ENCODE peak calls at places on chromosomes 13 and 19, in four cellular contexts. J is AML-193; F is effector memory CD4-positive, alpha-beta T cell; A is DMS53. G is an unnamed sample.

GRCh38 chr19:49064029-49064629 is 489 bp downstream of the NTF4 start:
- DNase-seq in A (no peak), J (no peak), F (no peak), G (peak; percentile 45)

GRCh38 chr13:40559915-40560314 is 106.5 kb downstream of the FOXO1 start:
- DNase-seq in J (no peak), F (no peak), A (no peak), G (no peak)

GRCh38 chr19:51821921-51822716 is 27.2 kb downstream of the FPR3 start:
- DNase-seq in J (peak; percentile 98), A (no peak), F (no peak), G (no peak)

GRCh38 chr13:109610517-109610916 is 175.9 kb downstream of the IRS2 start:
- DNase-seq in F (peak; percentile 15), A (peak; percentile 5), J (peak; percentile 70), G (peak; percentile 32)

GRCh38 chr19:3893509-3894179 is 13.2 kb downstream of the ATCAY start:
- DNase-seq in J (no peak), F (no peak), A (peak; percentile 32), G (no peak)

GRCh38 chr13:76286178-76286577 is 600.0 kb downstream of the KCTD12 start:
- DNase-seq in J (no peak), F (no peak), A (no peak), G (no peak)

GRCh38 chr13:106100261-106100919 is 435.1 kb downstream of the EFNB2 start:
- DNase-seq in J (no peak), F (no peak), A (no peak), G (no peak)

GRCh38 chr13:37058801-37059135 is 720 bp downstream of the SUPT20H start:
- DNase-seq in F (no peak), J (no peak), A (no peak), G (no peak)

GRCh38 chr19:4391701-4392543 is 8.4 kb downstream of the SH3GL1 start:
- DNase-seq in J (no peak), F (no peak), A (no peak), G (no peak)

GRCh38 chr13:112873851-112874750 is 94.9 kb upstream of the MCF2L start:
- DNase-seq in F (no peak), A (peak; percentile 65), J (peak; percentile 39), G (peak; percentile 77)

GRCh38 chr19:40954573-40954972 is 36.5 kb upstream of the CYP2B6 start:
- DNase-seq in F (no peak), J (no peak), A (no peak), G (no peak)

GRCh38 chr13:83884141-83884540 is 1.9 kb upstream of the SLITRK1 start:
- DNase-seq in J (no peak), F (no peak), A (no peak), G (no peak)

GRCh38 chr19:719081-719512 is 10.4 kb downstream of the PALM start:
- DNase-seq in F (no peak), J (no peak), A (no peak), G (no peak)

GRCh38 chr13:70310720-70311119 is 202.5 kb upstream of the KLHL1 start:
- DNase-seq in F (no peak), J (peak; percentile 62), A (peak; percentile 68), G (no peak)

GRCh38 chr19:56720281-56720680 is 48.7 kb upstream of the ZNF835 start:
- DNase-seq in F (no peak), J (no peak), A (peak; percentile 38), G (no peak)